ENCODE peak calls at places on chromosome 2, in seven cellular contexts. L is HCT116, J is SK-N-SH, E is HepG2, D is GM12878, N is H1, A is K562. Z is an unnamed sample.

GRCh38 chr2:68357608-68358337 is 7.3 kb upstream of the PLEK start:
- DNase-seq in L (peak; percentile 51), J (peak; percentile 44), E (peak; percentile 52), D (no peak), N (peak; percentile 50), A (peak; percentile 21), Z (no peak)

GRCh38 chr2:26333286-26333685 is 12.7 kb upstream of the SELENOI start:
- DNase-seq in L (no peak), J (no peak), E (peak; percentile 85), D (no peak), N (no peak), A (no peak), Z (no peak)

GRCh38 chr2:200765995-200766660 is 45.6 kb upstream of the BZW1 start:
- DNase-seq in L (peak; percentile 71), J (no peak), E (no peak), D (no peak), N (no peak), A (no peak), Z (no peak)

GRCh38 chr2:29446852-29447251 is 331.6 kb downstream of the CLIP4 start:
- DNase-seq in L (no peak), J (no peak), E (no peak), D (no peak), N (no peak), A (no peak), Z (no peak)

GRCh38 chr2:85886585-85886984 is 2.2 kb downstream of the ST3GAL5 start:
- DNase-seq in L (no peak), J (no peak), E (no peak), D (no peak), N (no peak), A (no peak), Z (no peak)

GRCh38 chr2:70613510-70613909 is 59.9 kb upstream of the TGFA start:
- DNase-seq in L (no peak), J (no peak), E (no peak), D (no peak), N (no peak), A (no peak), Z (no peak)

GRCh38 chr2:233280114-233280693 is 27.4 kb upstream of the SAG start:
- DNase-seq in L (no peak), J (peak; percentile 45), E (no peak), D (no peak), N (no peak), A (no peak), Z (peak; percentile 56)

GRCh38 chr2:76341439-76341838 is 630.7 kb upstream of the GCFC2 start:
- DNase-seq in L (no peak), J (no peak), E (no peak), D (no peak), N (no peak), A (no peak), Z (no peak)

GRCh38 chr2:231683292-231683898 is 24.9 kb upstream of the PTMA start:
- DNase-seq in L (no peak), J (no peak), E (no peak), D (no peak), N (no peak), A (no peak), Z (no peak)

GRCh38 chr2:15565994-15566671 is 5.0 kb upstream of the NBAS start:
- DNase-seq in L (no peak), J (no peak), E (no peak), D (no peak), N (no peak), A (no peak), Z (no peak)

GRCh38 chr2:146669735-146670134 is 1175.1 kb upstream of the ACVR2A start:
- DNase-seq in L (no peak), J (no peak), E (no peak), D (no peak), N (no peak), A (no peak), Z (no peak)

GRCh38 chr2:129923265-129924141 is 56.0 kb upstream of the RAB6C start:
- DNase-seq in L (peak; percentile 35), J (peak; percentile 82), E (peak; percentile 70), D (no peak), N (peak; percentile 58), A (peak; percentile 63), Z (no peak)

DNA sequence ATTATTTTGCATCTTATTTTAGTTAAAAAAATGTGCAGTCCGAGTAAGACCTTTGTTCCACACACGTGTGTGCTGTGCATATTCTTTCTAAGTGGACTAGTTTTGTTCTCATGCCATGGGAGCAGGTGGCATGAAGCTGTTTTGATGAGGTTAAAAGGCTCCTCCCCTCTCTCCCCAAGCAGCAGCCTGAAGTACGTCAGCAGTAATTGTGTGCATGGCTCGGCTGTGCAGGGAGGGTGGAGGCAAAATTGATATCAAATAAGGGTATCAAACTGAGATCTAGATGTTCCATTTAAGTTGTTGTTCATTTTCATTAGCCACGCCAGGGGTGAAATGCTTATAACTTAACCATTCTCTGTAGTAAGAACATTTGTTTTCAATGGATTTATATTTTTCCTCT is at the start of gene NYAP2:
- DNase-seq in L (no peak), J (peak; percentile 36), E (no peak), D (no peak), N (no peak), A (no peak), Z (no peak)
- TF ChIP-seq JUND in L (no peak), J (no peak), E (no peak), D (no peak), N (no peak), A (no peak), Z (no peak)

GRCh38 chr2:225428360-225428759 is 28.9 kb downstream of the NYAP2 start:
- DNase-seq in L (no peak), J (no peak), E (no peak), D (no peak), N (no peak), A (no peak), Z (no peak)

GRCh38 chr2:225434014-225434413 is 34.5 kb downstream of the NYAP2 start:
- DNase-seq in L (no peak), J (no peak), E (no peak), D (no peak), N (no peak), A (no peak), Z (no peak)

GRCh38 chr2:225431387-225431786 is 31.9 kb downstream of the NYAP2 start:
- DNase-seq in L (no peak), J (peak; percentile 39), E (no peak), D (no peak), N (no peak), A (no peak), Z (no peak)

DNA sequence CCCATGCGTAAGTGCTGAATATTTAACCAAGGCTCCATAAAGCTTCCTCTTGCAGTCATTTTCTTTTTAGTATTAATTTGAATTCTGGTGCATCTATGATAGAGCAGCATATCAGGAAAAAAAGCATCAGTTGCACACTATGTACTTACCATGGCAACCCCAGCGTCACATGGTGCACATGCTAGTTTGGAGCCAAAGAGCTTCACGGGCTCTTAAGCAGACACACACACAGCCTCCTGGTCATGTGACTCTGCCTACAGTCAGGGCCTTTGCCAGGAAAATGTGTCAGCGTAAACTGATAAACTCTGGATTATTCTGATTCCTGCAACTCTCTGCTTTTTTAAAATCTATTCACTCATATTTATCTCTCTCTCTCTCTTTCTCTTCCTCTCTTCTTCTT is 30.2 kb downstream of the NYAP2 start:
- DNase-seq in L (no peak), J (peak; percentile 58), E (no peak), D (no peak), N (no peak), A (no peak), Z (no peak)
- TF ChIP-seq JUND in L (no peak), J (no peak), E (no peak), D (no peak), N (no peak), A (no peak), Z (no peak)

GRCh38 chr2:149679286-149679685 is 91.7 kb upstream of the MMADHC start:
- DNase-seq in L (no peak), J (no peak), E (no peak), D (no peak), N (no peak), A (no peak), Z (no peak)
- TF ChIP-seq JUND in L (no peak), J (no peak), E (no peak), D (no peak), N (no peak), A (no peak), Z (no peak)

DNA sequence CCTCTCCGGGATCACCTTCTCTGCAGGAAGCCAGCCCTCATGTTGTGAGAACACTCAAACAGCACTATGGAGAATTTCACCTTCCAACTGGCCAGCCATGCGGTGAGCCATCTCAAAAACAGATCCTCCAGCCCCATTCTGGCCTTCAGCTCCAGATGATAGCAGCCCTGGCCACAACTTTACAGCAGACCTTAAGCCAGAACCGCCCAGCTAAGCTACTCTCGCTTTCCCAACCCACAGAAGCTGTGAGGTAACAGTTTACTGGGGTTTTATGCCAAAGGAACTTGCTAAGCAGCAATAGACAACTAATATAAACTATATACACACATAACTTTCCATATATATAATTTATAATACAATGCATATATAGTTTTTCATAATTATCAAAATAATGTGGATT is 11.6 kb upstream of the PTPN4 start:
- DNase-seq in L (no peak), J (no peak), E (no peak), D (no peak), N (no peak), A (no peak), Z (no peak)
- TF ChIP-seq JUND in L (no peak), J (no peak), E (no peak), D (no peak), N (no peak), A (no peak), Z (no peak)

GRCh38 chr2:100482741-100483140 is 12.5 kb downstream of the NMS start:
- DNase-seq in L (no peak), J (no peak), E (no peak), D (no peak), N (no peak), A (peak; percentile 43), Z (no peak)

GRCh38 chr2:100484390-100484789 is 14.1 kb downstream of the NMS start:
- DNase-seq in L (no peak), J (no peak), E (no peak), D (no peak), N (no peak), A (no peak), Z (no peak)

DNA sequence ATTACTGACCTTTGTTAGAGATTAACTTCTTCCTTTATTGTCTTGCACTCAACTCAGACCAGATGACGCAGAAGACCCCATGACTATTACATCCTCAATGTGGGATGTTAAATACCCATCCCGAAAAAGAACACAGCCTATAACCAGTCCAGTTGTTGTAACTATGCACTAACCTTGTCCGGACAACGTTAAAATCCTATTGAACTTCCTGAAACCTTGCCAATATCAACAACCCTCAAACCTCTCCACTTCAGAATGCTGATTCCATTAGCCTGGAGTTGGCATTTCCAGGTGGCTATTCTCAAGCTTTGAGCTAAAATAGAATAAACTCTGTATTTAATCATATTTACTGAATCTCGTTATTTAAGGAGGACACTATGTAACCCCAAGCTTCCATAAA is 13.6 kb downstream of the NMS start:
- DNase-seq in L (no peak), J (no peak), E (no peak), D (no peak), N (no peak), A (no peak), Z (no peak)
- TF ChIP-seq JUND in L (no peak), J (no peak), E (no peak), D (no peak), N (no peak), A (no peak), Z (no peak)

GRCh38 chr2:210225461-210225798 is 183 bp upstream of the ACADL start:
- DNase-seq in L (no peak), J (no peak), E (no peak), D (no peak), N (no peak), A (no peak), Z (no peak)
- TF ChIP-seq JUND in L (no peak), J (no peak), E (no peak), D (no peak), N (no peak), A (no peak), Z (no peak)

GRCh38 chr2:40159333-40159732 is 292.6 kb downstream of the SLC8A1 start:
- DNase-seq in L (no peak), J (no peak), E (no peak), D (no peak), N (no peak), A (no peak), Z (no peak)
- TF ChIP-seq JUND in L (no peak), J (no peak), E (no peak), D (no peak), N (no peak), A (no peak), Z (no peak)

Z was measured in T47D.